ENCODE peak calls at places on chromosomes 3 and 15, in six cellular contexts. One of them, this sample, is unnamed.

GRCh38 chr15:89975482-89976291 is 25.4 kb upstream of the ZNF710 start:
- DNase-seq in HFF-Myc: no peak
- DNase-seq in neural progenitor cell: no peak
- DNase-seq in GM23248: no peak
- DNase-seq in RKO: no peak
- DNase-seq in stimulated activated CD8-positive, alpha-beta memory T cell treated with anti-CD3 and anti-CD28 coated beads, Interleukin-15, amount 100 ng/mL, for 24 hours: no peak
- DNase-seq in this sample: no peak

GRCh38 chr3:79845546-79845945 is 77.7 kb upstream of the ROBO1 start:
- DNase-seq in HFF-Myc: no peak
- DNase-seq in neural progenitor cell: no peak
- DNase-seq in GM23248: no peak
- DNase-seq in RKO: no peak
- DNase-seq in stimulated activated CD8-positive, alpha-beta memory T cell treated with anti-CD3 and anti-CD28 coated beads, Interleukin-15, amount 100 ng/mL, for 24 hours: no peak
- DNase-seq in this sample: no peak

GRCh38 chr3:23669541-23670255 is 136.1 kb upstream of the UBE2E1 start:
- DNase-seq in HFF-Myc: no peak
- DNase-seq in neural progenitor cell: no peak
- DNase-seq in GM23248: no peak
- DNase-seq in RKO: no peak
- DNase-seq in stimulated activated CD8-positive, alpha-beta memory T cell treated with anti-CD3 and anti-CD28 coated beads, Interleukin-15, amount 100 ng/mL, for 24 hours: no peak
- DNase-seq in this sample: no peak

GRCh38 chr15:78624651-78625590 is 4.1 kb upstream of the CHRNA3 start:
- DNase-seq in HFF-Myc: no peak
- DNase-seq in neural progenitor cell: no peak
- DNase-seq in GM23248: no peak
- DNase-seq in RKO: no peak
- DNase-seq in stimulated activated CD8-positive, alpha-beta memory T cell treated with anti-CD3 and anti-CD28 coated beads, Interleukin-15, amount 100 ng/mL, for 24 hours: no peak
- DNase-seq in this sample: no peak

GRCh38 chr3:160464321-160464720 is 14.7 kb upstream of the TRIM59 start:
- DNase-seq in HFF-Myc: no peak
- DNase-seq in neural progenitor cell: no peak
- DNase-seq in GM23248: no peak
- DNase-seq in RKO: no peak
- DNase-seq in stimulated activated CD8-positive, alpha-beta memory T cell treated with anti-CD3 and anti-CD28 coated beads, Interleukin-15, amount 100 ng/mL, for 24 hours: no peak
- DNase-seq in this sample: no peak

GRCh38 chr3:38455639-38456430 is 2.1 kb downstream of the ACVR2B start:
- DNase-seq in HFF-Myc: no peak
- DNase-seq in neural progenitor cell: peak
- DNase-seq in GM23248: no peak
- DNase-seq in RKO: no peak
- DNase-seq in stimulated activated CD8-positive, alpha-beta memory T cell treated with anti-CD3 and anti-CD28 coated beads, Interleukin-15, amount 100 ng/mL, for 24 hours: no peak
- DNase-seq in this sample: no peak

GRCh38 chr3:159823763-159824162 is 164.9 kb upstream of the IL12A start:
- DNase-seq in HFF-Myc: no peak
- DNase-seq in neural progenitor cell: no peak
- DNase-seq in GM23248: no peak
- DNase-seq in RKO: no peak
- DNase-seq in stimulated activated CD8-positive, alpha-beta memory T cell treated with anti-CD3 and anti-CD28 coated beads, Interleukin-15, amount 100 ng/mL, for 24 hours: no peak
- DNase-seq in this sample: no peak

GRCh38 chr3:68162644-68163043 is 508.2 kb upstream of the SUCLG2 start:
- DNase-seq in HFF-Myc: no peak
- DNase-seq in neural progenitor cell: no peak
- DNase-seq in GM23248: no peak
- DNase-seq in RKO: no peak
- DNase-seq in stimulated activated CD8-positive, alpha-beta memory T cell treated with anti-CD3 and anti-CD28 coated beads, Interleukin-15, amount 100 ng/mL, for 24 hours: no peak
- DNase-seq in this sample: no peak

GRCh38 chr3:44568561-44568960 is 13.6 kb downstream of the ZKSCAN7 start:
- DNase-seq in HFF-Myc: no peak
- DNase-seq in neural progenitor cell: no peak
- DNase-seq in GM23248: peak
- DNase-seq in RKO: no peak
- DNase-seq in stimulated activated CD8-positive, alpha-beta memory T cell treated with anti-CD3 and anti-CD28 coated beads, Interleukin-15, amount 100 ng/mL, for 24 hours: no peak
- DNase-seq in this sample: no peak

GRCh38 chr15:73341886-73342600 is 26.7 kb downstream of the HCN4 start:
- DNase-seq in HFF-Myc: no peak
- DNase-seq in neural progenitor cell: no peak
- DNase-seq in GM23248: peak
- DNase-seq in RKO: no peak
- DNase-seq in stimulated activated CD8-positive, alpha-beta memory T cell treated with anti-CD3 and anti-CD28 coated beads, Interleukin-15, amount 100 ng/mL, for 24 hours: no peak
- DNase-seq in this sample: no peak

GRCh38 chr3:144770813-144771400 is 799.3 kb downstream of the DIPK2A start:
- DNase-seq in HFF-Myc: peak
- DNase-seq in neural progenitor cell: peak
- DNase-seq in GM23248: peak
- DNase-seq in RKO: peak
- DNase-seq in stimulated activated CD8-positive, alpha-beta memory T cell treated with anti-CD3 and anti-CD28 coated beads, Interleukin-15, amount 100 ng/mL, for 24 hours: no peak
- DNase-seq in this sample: no peak

GRCh38 chr15:44568338-44568737 is 31.4 kb downstream of the EIF3J start:
- DNase-seq in HFF-Myc: no peak
- DNase-seq in neural progenitor cell: no peak
- DNase-seq in GM23248: no peak
- DNase-seq in RKO: no peak
- DNase-seq in stimulated activated CD8-positive, alpha-beta memory T cell treated with anti-CD3 and anti-CD28 coated beads, Interleukin-15, amount 100 ng/mL, for 24 hours: no peak
- DNase-seq in this sample: no peak

GRCh38 chr3:160006282-160007163 is 17.9 kb downstream of the IL12A start:
- DNase-seq in HFF-Myc: peak
- DNase-seq in neural progenitor cell: peak
- DNase-seq in GM23248: peak
- DNase-seq in RKO: peak
- DNase-seq in stimulated activated CD8-positive, alpha-beta memory T cell treated with anti-CD3 and anti-CD28 coated beads, Interleukin-15, amount 100 ng/mL, for 24 hours: no peak
- DNase-seq in this sample: no peak

GRCh38 chr15:43772624-43773023 is 4.1 kb downstream of the ELL3 start:
- DNase-seq in HFF-Myc: no peak
- DNase-seq in neural progenitor cell: no peak
- DNase-seq in GM23248: no peak
- DNase-seq in RKO: no peak
- DNase-seq in stimulated activated CD8-positive, alpha-beta memory T cell treated with anti-CD3 and anti-CD28 coated beads, Interleukin-15, amount 100 ng/mL, for 24 hours: no peak
- DNase-seq in this sample: no peak

GRCh38 chr3:45082139-45082538 is 56.0 kb downstream of the CLEC3B start:
- DNase-seq in HFF-Myc: peak
- DNase-seq in neural progenitor cell: no peak
- DNase-seq in GM23248: peak
- DNase-seq in RKO: no peak
- DNase-seq in stimulated activated CD8-positive, alpha-beta memory T cell treated with anti-CD3 and anti-CD28 coated beads, Interleukin-15, amount 100 ng/mL, for 24 hours: no peak
- DNase-seq in this sample: no peak

GRCh38 chr3:32947466-32948238 is 3.8 kb upstream of the CCR4 start:
- DNase-seq in HFF-Myc: peak
- DNase-seq in neural progenitor cell: peak
- DNase-seq in GM23248: peak
- DNase-seq in RKO: peak
- DNase-seq in stimulated activated CD8-positive, alpha-beta memory T cell treated with anti-CD3 and anti-CD28 coated beads, Interleukin-15, amount 100 ng/mL, for 24 hours: peak
- DNase-seq in this sample: peak

GRCh38 chr15:63019539-63020109 is 22.9 kb upstream of the TPM1 start:
- DNase-seq in HFF-Myc: peak
- DNase-seq in neural progenitor cell: peak
- DNase-seq in GM23248: peak
- DNase-seq in RKO: peak
- DNase-seq in stimulated activated CD8-positive, alpha-beta memory T cell treated with anti-CD3 and anti-CD28 coated beads, Interleukin-15, amount 100 ng/mL, for 24 hours: no peak
- DNase-seq in this sample: no peak

GRCh38 chr3:129855454-129856419 is 37.8 kb downstream of the TMCC1 start:
- DNase-seq in HFF-Myc: no peak
- DNase-seq in neural progenitor cell: no peak
- DNase-seq in GM23248: peak
- DNase-seq in RKO: no peak
- DNase-seq in stimulated activated CD8-positive, alpha-beta memory T cell treated with anti-CD3 and anti-CD28 coated beads, Interleukin-15, amount 100 ng/mL, for 24 hours: no peak
- DNase-seq in this sample: no peak

This sample was measured in type B pancreatic cell.